ENCODE peak calls at places on chromosome 5, in nine cellular contexts. X, V, F, J, R, U, I, Q and N are unnamed samples.
A peak's percentile ranks its signal among the peaks of the same experiment; 100 is the strongest.

GRCh38 chr5:159441441-159441840 is 111.2 kb upstream of the IL12B start:
- DNase-seq in X (peak; percentile 55), V (no peak), F (peak; percentile 30), J (no peak), R (no peak), U (no peak), I (no peak), Q (no peak), N (peak; percentile 41)

GRCh38 chr5:58276431-58276830 is 183.5 kb downstream of the PLK2 start:
- DNase-seq in X (no peak), V (no peak), F (no peak), J (no peak), R (no peak), U (no peak), I (no peak), Q (no peak), N (no peak)

GRCh38 chr5:133873936-133874585 is 94.4 kb downstream of the C5orf15 start:
- DNase-seq in X (no peak), V (peak; percentile 8), F (no peak), J (no peak), R (no peak), U (no peak), I (peak; percentile 74), Q (no peak), N (no peak)

GRCh38 chr5:173327948-173328895 is at the start of gene STC2:
- DNase-seq in X (peak; percentile 97), V (peak; percentile 91), F (peak; percentile 92), J (no peak), R (no peak), U (no peak), I (peak; percentile 85), Q (peak; percentile 82), N (peak; percentile 75)

GRCh38 chr5:140524003-140524402 is 23.5 kb upstream of the EIF4EBP3 start:
- DNase-seq in X (no peak), V (no peak), F (no peak), J (no peak), R (no peak), U (no peak), I (no peak), Q (no peak), N (no peak)

GRCh38 chr5:64210866-64211265 is 45.2 kb downstream of the RNF180 start:
- DNase-seq in X (no peak), V (peak; percentile 82), F (no peak), J (no peak), R (no peak), U (no peak), I (peak; percentile 74), Q (peak; percentile 77), N (no peak)

GRCh38 chr5:110634475-110634874 is 92.0 kb downstream of the TMEM232 start:
- DNase-seq in X (no peak), V (no peak), F (no peak), J (no peak), R (no peak), U (no peak), I (no peak), Q (no peak), N (no peak)

GRCh38 chr5:103532116-103532734 is 30.4 kb downstream of the NUDT12 start:
- DNase-seq in X (no peak), V (peak; percentile 13), F (no peak), J (no peak), R (no peak), U (no peak), I (peak; percentile 71), Q (no peak), N (no peak)

GRCh38 chr5:145680169-145680568 is 155.0 kb downstream of the PRELID2 start:
- DNase-seq in X (peak; percentile 44), V (no peak), F (no peak), J (no peak), R (no peak), U (no peak), I (peak; percentile 5), Q (no peak), N (no peak)

GRCh38 chr5:131375351-131375750 is 111.5 kb downstream of the CDC42SE2 start:
- DNase-seq in X (no peak), V (no peak), F (no peak), J (no peak), R (no peak), U (no peak), I (no peak), Q (no peak), N (no peak)

GRCh38 chr5:67941750-67942450 is 273.7 kb upstream of the PIK3R1 start:
- DNase-seq in X (no peak), V (peak; percentile 82), F (no peak), J (no peak), R (no peak), U (no peak), I (peak; percentile 13), Q (no peak), N (no peak)

GRCh38 chr5:144205141-144205551 is 34.5 kb downstream of the KCTD16 start:
- DNase-seq in X (peak; percentile 66), V (peak; percentile 33), F (peak; percentile 59), J (peak; percentile 46), R (no peak), U (no peak), I (peak; percentile 48), Q (no peak), N (peak; percentile 45)

GRCh38 chr5:137760294-137761019 is 6.3 kb upstream of the HNRNPA0 start:
- DNase-seq in X (no peak), V (no peak), F (no peak), J (no peak), R (no peak), U (no peak), I (peak; percentile 40), Q (no peak), N (no peak)
- TF ChIP-seq CTCF in X (no peak), V (no peak), F (no peak), J (no peak), R (no peak), U (no peak), I (no peak), Q (no peak), N (no peak)

GRCh38 chr5:152456815-152457443 is 51.9 kb upstream of the NMUR2 start:
- DNase-seq in X (no peak), V (no peak), F (no peak), J (no peak), R (no peak), U (no peak), I (no peak), Q (no peak), N (no peak)

GRCh38 chr5:152466079-152466745 is 61.1 kb upstream of the NMUR2 start:
- DNase-seq in X (no peak), V (no peak), F (no peak), J (no peak), R (no peak), U (no peak), I (no peak), Q (no peak), N (no peak)

GRCh38 chr5:152464048-152464447 is 59.0 kb upstream of the NMUR2 start:
- DNase-seq in X (no peak), V (no peak), F (no peak), J (no peak), R (no peak), U (no peak), I (no peak), Q (no peak), N (no peak)

GRCh38 chr5:152462021-152462721 is 57.1 kb upstream of the NMUR2 start:
- DNase-seq in X (no peak), V (no peak), F (no peak), J (no peak), R (no peak), U (no peak), I (no peak), Q (no peak), N (no peak)
- TF ChIP-seq CTCF in X (no peak), V (peak; percentile 22), F (no peak), J (no peak), R (no peak), U (no peak), I (no peak), Q (no peak), N (no peak)

GRCh38 chr5:52582313-52582712 is 205.4 kb upstream of the ITGA1 start:
- DNase-seq in X (peak; percentile 20), V (no peak), F (no peak), J (no peak), R (no peak), U (no peak), I (peak; percentile 5), Q (no peak), N (no peak)
- TF ChIP-seq CTCF in X (no peak), V (no peak), F (peak; percentile 19), J (no peak), R (no peak), U (no peak), I (peak; percentile 34), Q (no peak), N (no peak)

GRCh38 chr5:160792732-160793454 is 59.1 kb downstream of the ATP10B start:
- DNase-seq in X (no peak), V (no peak), F (no peak), J (no peak), R (no peak), U (no peak), I (no peak), Q (no peak), N (no peak)

GRCh38 chr5:160789219-160789820 is 62.7 kb downstream of the ATP10B start:
- DNase-seq in X (no peak), V (no peak), F (no peak), J (no peak), R (no peak), U (no peak), I (no peak), Q (no peak), N (no peak)

GRCh38 chr5:160792281-160792680 is 59.7 kb downstream of the ATP10B start:
- DNase-seq in X (no peak), V (no peak), F (no peak), J (no peak), R (no peak), U (no peak), I (no peak), Q (no peak), N (no peak)

DNA sequence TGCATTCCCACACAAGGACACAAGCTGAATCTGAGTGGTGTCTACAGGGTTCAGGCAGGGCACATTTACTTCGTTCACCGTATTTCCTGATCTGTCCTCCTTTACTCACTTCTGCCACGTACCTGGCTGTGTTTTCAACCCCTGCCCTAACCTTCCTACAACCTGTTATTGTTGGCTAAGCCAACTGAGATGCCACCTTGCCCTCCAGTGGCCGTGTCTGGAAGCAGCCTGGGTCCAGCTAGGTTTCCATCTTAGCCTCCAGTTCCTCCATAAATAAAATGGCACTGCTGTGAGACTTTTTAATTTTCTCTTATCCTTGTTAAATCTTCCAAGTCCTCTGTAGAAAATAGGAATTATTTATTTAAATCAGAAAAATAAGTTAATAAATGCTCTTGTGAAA is 64.8 kb downstream of the ATP10B start:
- DNase-seq in X (peak; percentile 59), V (no peak), F (peak; percentile 15), J (no peak), R (no peak), U (peak; percentile 73), I (no peak), Q (no peak), N (peak; percentile 38)
- TF ChIP-seq CTCF in X (no peak), V (peak; percentile 6), F (peak; percentile 38), J (no peak), R (no peak), U (peak; percentile 79), I (peak; percentile 25), Q (no peak), N (peak; percentile 37)